ENCODE peak calls at places on chromosomes 3 and 15, in five cellular contexts. N is K562, W is neuronal stem cell, F is fibroblast of lung, U is mammary epithelial cell. V is an unnamed sample.

GRCh38 chr3:126546013-126546412 is 12.7 kb downstream of the C3orf22 start:
- DNase-seq in N (no peak), W (no peak), F (no peak), U (no peak), V (no peak)

GRCh38 chr15:65335278-65336055 is 31.0 kb downstream of the RNU5B-1 start:
- DNase-seq in N (no peak), W (no peak), F (no peak), U (no peak), V (no peak)

GRCh38 chr3:132978464-132978863 is 59.7 kb upstream of the TMEM108 start:
- DNase-seq in N (no peak), W (no peak), F (no peak), U (no peak), V (no peak)

GRCh38 chr15:64599226-64599625 is 138.8 kb downstream of the ZNF609 start:
- DNase-seq in N (no peak), W (no peak), F (no peak), U (peak), V (no peak)

GRCh38 chr3:135641771-135642170 is 323.8 kb upstream of the PPP2R3A start:
- DNase-seq in N (no peak), W (no peak), F (no peak), U (no peak), V (no peak)

GRCh38 chr3:59133350-59133749 is 83.5 kb upstream of the CFAP20DC start:
- DNase-seq in N (no peak), W (no peak), F (peak), U (no peak), V (no peak)

GRCh38 chr3:168824107-168824506 is 728.4 kb upstream of the GOLIM4 start:
- DNase-seq in N (no peak), W (no peak), F (no peak), U (no peak), V (peak)

GRCh38 chr3:150372320-150373118 is 35.6 kb upstream of the TSC22D2 start:
- DNase-seq in N (no peak), W (no peak), F (no peak), U (no peak), V (no peak)

GRCh38 chr3:171309906-171310359 is 150.3 kb downstream of the TNIK start:
- DNase-seq in N (no peak), W (no peak), F (peak), U (peak), V (no peak)

GRCh38 chr3:62525276-62525675 is 151.9 kb upstream of the FEZF2 start:
- DNase-seq in N (no peak), W (no peak), F (peak), U (peak), V (no peak)

GRCh38 chr15:68157074-68157473 is 48.1 kb downstream of the CALML4 start:
- DNase-seq in N (no peak), W (no peak), F (no peak), U (no peak), V (no peak)

GRCh38 chr3:116051040-116051439 is 394.2 kb downstream of the LSAMP start:
- DNase-seq in N (no peak), W (no peak), F (no peak), U (no peak), V (no peak)

GRCh38 chr3:111610612-111611054 is 15.5 kb upstream of the ZBED2 start:
- DNase-seq in N (no peak), W (no peak), F (no peak), U (peak), V (no peak)

GRCh38 chr15:52787549-52788098 is 2.5 kb downstream of the ONECUT1 start:
- DNase-seq in N (no peak), W (no peak), F (no peak), U (no peak), V (no peak)

GRCh38 chr3:104411760-104412159 is 954.9 kb upstream of the ALCAM start:
- DNase-seq in N (no peak), W (peak), F (no peak), U (no peak), V (no peak)

GRCh38 chr3:39814007-39814406 is 4.6 kb downstream of the MYRIP start:
- DNase-seq in N (no peak), W (no peak), F (no peak), U (no peak), V (no peak)

GRCh38 chr15:45094358-45094730 is 19.6 kb downstream of the DUOX2 start:
- DNase-seq in N (no peak), W (no peak), F (no peak), U (no peak), V (no peak)

GRCh38 chr3:168051579-168052183 is 44.0 kb downstream of the GOLIM4 start:
- DNase-seq in N (no peak), W (no peak), F (peak), U (no peak), V (no peak)

GRCh38 chr3:33167716-33168339 is 50.8 kb downstream of the SUSD5 start:
- DNase-seq in N (no peak), W (no peak), F (peak), U (no peak), V (no peak)
- H3K9ac ChIP-seq in N (no peak), W (no peak), F (no peak), U (no peak), V (no peak)

GRCh38 chr15:99384992-99385669 is 133.8 kb downstream of the LRRC28 start:
- DNase-seq in N (no peak), W (no peak), F (no peak), U (no peak), V (no peak)
- H3K9ac ChIP-seq in N (no peak), W (no peak), F (no peak), U (no peak), V (no peak)

GRCh38 chr3:42502429-42503250 is at the start of gene VIPR1:
- DNase-seq in N (peak), W (peak), F (no peak), U (peak), V (peak)
- H3K9ac ChIP-seq in N (peak), W (peak), F (no peak), U (no peak), V (peak)

GRCh38 chr15:41557673-41558399 is 1.2 kb upstream of the TYRO3 start:
- DNase-seq in N (peak), W (peak), F (peak), U (peak), V (peak)
- H3K9ac ChIP-seq in N (no peak), W (no peak), F (no peak), U (no peak), V (peak)

GRCh38 chr3:294096-294495 is 97.5 kb downstream of the CHL1 start:
- DNase-seq in N (no peak), W (no peak), F (no peak), U (peak), V (no peak)

GRCh38 chr3:284316-284715 is 87.8 kb downstream of the CHL1 start:
- DNase-seq in N (no peak), W (no peak), F (no peak), U (no peak), V (no peak)

GRCh38 chr3:291028-291427 is 94.5 kb downstream of the CHL1 start:
- DNase-seq in N (no peak), W (no peak), F (no peak), U (no peak), V (no peak)

GRCh38 chr3:292038-292437 is 95.5 kb downstream of the CHL1 start:
- DNase-seq in N (no peak), W (no peak), F (no peak), U (no peak), V (no peak)

GRCh38 chr3:288383-288782 is 91.8 kb downstream of the CHL1 start:
- DNase-seq in N (no peak), W (no peak), F (no peak), U (no peak), V (no peak)
- H3K9ac ChIP-seq in N (no peak), W (no peak), F (no peak), U (no peak), V (no peak)

DNA sequence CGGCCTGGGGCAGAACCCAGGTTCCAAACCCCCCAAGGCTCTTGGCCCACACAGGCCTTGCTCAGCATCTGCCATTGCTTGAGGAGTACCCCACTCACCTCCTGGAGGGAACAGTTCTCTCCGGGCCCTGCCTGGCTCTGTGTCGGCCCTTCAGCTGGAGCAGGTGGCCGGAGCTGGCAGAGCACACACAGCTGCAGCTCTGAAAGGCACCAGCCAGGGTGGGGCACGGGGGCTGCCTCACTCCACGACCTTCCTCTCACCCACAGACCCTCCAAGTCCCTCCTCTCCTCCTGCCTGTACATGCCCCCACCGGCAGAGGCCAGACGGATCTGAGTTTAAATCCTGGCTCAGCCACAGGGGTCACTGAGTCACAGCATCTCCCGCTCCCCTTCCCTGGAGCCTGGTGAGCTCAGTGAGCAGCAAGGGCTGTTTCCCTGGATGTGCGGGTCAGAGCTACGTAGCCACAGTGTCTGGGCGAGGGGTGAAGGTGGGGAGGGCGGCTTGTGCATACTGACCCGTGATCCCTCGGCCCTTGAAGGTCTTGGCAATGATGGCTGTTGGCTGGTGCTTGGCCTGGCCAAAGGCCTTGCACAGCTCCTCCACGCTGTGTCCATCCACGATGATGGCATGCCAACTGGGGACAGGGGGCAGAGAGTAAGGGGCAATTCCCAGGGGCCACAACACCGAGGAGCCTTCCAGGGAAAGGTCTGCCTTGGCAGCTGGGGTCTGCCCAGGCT is 23.0 kb downstream of the TKT start:
- DNase-seq in N (peak), W (no peak), F (no peak), U (no peak), V (no peak)
- H3K9ac ChIP-seq in N (no peak), W (peak), F (no peak), U (no peak), V (no peak)